ENCODE peak calls at places on chromosome 21, in seven cellular contexts. E is OCI-LY7, C is cardiac muscle cell, W is Panc1, X is pancreas, N is AG04450, V is lower lobe of right lung. G is an unnamed sample.

GRCh38 chr21:28480091-28480869 is 512.4 kb downstream of the LTN1 start:
- DNase-seq in E (no peak), W (no peak), V (no peak), X (no peak), N (no peak), C (no peak), G (no peak)

GRCh38 chr21:33273044-33273443 is 6.9 kb downstream of the IL10RB start:
- DNase-seq in N (no peak), C (peak), V (no peak), W (no peak), X (no peak), E (no peak), G (no peak)

GRCh38 chr21:43367296-43367695 is 59.6 kb downstream of the SIK1 start:
- DNase-seq in W (no peak), E (no peak), V (no peak), N (no peak), C (no peak), X (no peak), G (no peak)

GRCh38 chr21:29365636-29366305 is 67.0 kb downstream of the BACH1 start:
- DNase-seq in X (no peak), N (no peak), V (no peak), W (no peak), C (no peak), E (no peak), G (no peak)

GRCh38 chr21:31905444-31906400 is 32.9 kb downstream of the HUNK start:
- DNase-seq in E (no peak), N (no peak), C (no peak), V (no peak), X (no peak), W (no peak), G (no peak)

GRCh38 chr21:35491920-35492678 is 443.0 kb upstream of the RUNX1 start:
- DNase-seq in X (no peak), E (no peak), W (no peak), V (no peak), N (no peak), C (no peak), G (no peak)

GRCh38 chr21:35637431-35637830 is 422.9 kb downstream of the SETD4 start:
- DNase-seq in C (peak), V (no peak), E (no peak), N (no peak), W (no peak), X (no peak), G (no peak)

GRCh38 chr21:28644762-28645161 is 347.9 kb downstream of the LTN1 start:
- DNase-seq in W (no peak), N (no peak), X (no peak), V (no peak), C (no peak), E (no peak), G (no peak)

GRCh38 chr21:34243562-34243961 is 120.2 kb upstream of the KCNE2 start:
- DNase-seq in V (no peak), X (peak), W (peak), N (no peak), E (peak), C (peak), G (peak)

GRCh38 chr21:25573409-25574206 is 33.7 kb downstream of the MRPL39 start:
- DNase-seq in V (no peak), C (peak), W (peak), X (no peak), N (peak), E (peak), G (no peak)

GRCh38 chr21:25997788-25998611 is 172.6 kb downstream of the APP start:
- DNase-seq in N (no peak), C (peak), X (peak), V (no peak), W (no peak), E (no peak), G (peak)

GRCh38 chr21:15005391-15005790 is 59.4 kb downstream of the NRIP1 start:
- DNase-seq in W (no peak), X (no peak), C (no peak), V (no peak), E (no peak), N (no peak), G (peak)

GRCh38 chr21:33401617-33401967 is 1.6 kb upstream of the IFNGR2 start:
- DNase-seq in C (no peak), X (no peak), V (no peak), W (no peak), E (no peak), N (no peak), G (no peak)

GRCh38 chr21:32908529-32908928 is 117.2 kb upstream of the OLIG2 start:
- DNase-seq in V (no peak), W (no peak), N (no peak), X (no peak), E (no peak), C (no peak), G (no peak)

GRCh38 chr21:31710586-31710985 is 21.3 kb downstream of the SCAF4 start:
- DNase-seq in C (peak), N (peak), W (no peak), X (no peak), E (no peak), V (no peak), G (no peak)

GRCh38 chr21:30340714-30341573 is 3.5 kb upstream of the KRTAP27-1 start:
- DNase-seq in X (no peak), W (peak), V (peak), E (peak), N (no peak), C (peak), G (peak)

GRCh38 chr21:33155457-33155856 is 74.3 kb upstream of the IFNAR2 start:
- DNase-seq in W (no peak), E (no peak), N (no peak), V (no peak), C (no peak), X (no peak), G (no peak)

GRCh38 chr21:36047139-36047538 is 13.2 kb downstream of the SETD4 start:
- DNase-seq in W (no peak), C (no peak), V (no peak), E (no peak), N (no peak), X (no peak), G (no peak)

GRCh38 chr21:27108228-27108627 is 141.3 kb upstream of the ADAMTS5 start:
- DNase-seq in C (no peak), W (no peak), X (no peak), E (no peak), N (no peak), V (no peak), G (no peak)

GRCh38 chr21:16842716-16843115 is 670.1 kb upstream of the CXADR start:
- DNase-seq in E (no peak), X (no peak), W (no peak), C (peak), N (no peak), V (no peak), G (no peak)
- H3K27ac ChIP-seq in E (no peak), X (no peak), W (no peak), C (no peak), N (no peak), V (no peak), G (no peak)

GRCh38 chr21:21813295-21813694 is 815.1 kb downstream of the NCAM2 start:
- DNase-seq in V (no peak), N (no peak), C (no peak), W (no peak), E (no peak), X (no peak), G (no peak)

GRCh38 chr21:21818898-21819297 is 820.7 kb downstream of the NCAM2 start:
- DNase-seq in N (no peak), W (no peak), C (no peak), E (no peak), X (no peak), V (no peak), G (no peak)

GRCh38 chr21:21813934-21814333 is 815.7 kb downstream of the NCAM2 start:
- DNase-seq in W (no peak), V (no peak), C (no peak), E (no peak), N (no peak), X (no peak), G (no peak)

DNA sequence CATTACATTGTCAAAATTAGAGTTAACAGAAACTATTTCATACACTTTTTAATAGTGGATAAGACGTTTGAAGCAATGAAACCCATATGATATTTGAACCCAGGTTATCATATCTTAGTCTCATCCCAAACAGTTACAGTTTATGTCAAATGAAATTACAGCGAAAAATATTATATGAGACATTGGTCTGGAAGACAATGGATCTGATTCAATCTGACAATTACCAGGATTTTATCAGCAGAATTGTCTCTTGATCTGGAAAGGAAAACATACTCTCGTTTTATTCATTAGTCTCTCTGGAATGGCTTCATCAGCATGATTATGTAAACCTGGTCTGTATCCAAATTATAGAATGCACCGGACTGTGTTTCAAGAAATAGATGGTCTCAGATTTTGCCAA is 818.6 kb downstream of the NCAM2 start:
- DNase-seq in X (no peak), W (no peak), N (no peak), V (no peak), E (no peak), C (no peak), G (no peak)
- H3K27ac ChIP-seq in X (no peak), W (no peak), N (no peak), V (no peak), E (no peak), C (no peak), G (no peak)

DNA sequence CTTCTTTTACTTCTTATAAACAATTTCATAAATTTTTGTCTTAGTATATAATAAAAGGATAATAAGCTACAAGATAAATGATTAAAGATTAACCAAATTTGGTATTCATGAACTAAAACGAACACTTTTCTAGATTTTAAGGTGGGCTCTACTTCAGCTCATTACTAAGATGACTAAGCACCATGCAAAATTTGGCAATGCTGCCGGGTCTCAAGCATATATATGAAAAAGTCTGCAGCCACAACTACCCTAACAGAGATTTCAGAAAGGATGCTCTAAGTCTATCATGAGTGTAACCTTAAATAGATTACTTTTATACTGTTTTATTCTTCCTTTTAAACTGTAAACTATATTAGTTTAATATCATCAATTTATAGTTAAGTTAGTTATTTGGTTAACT is 47.8 kb downstream of the BRWD1 start:
- DNase-seq in V (no peak), N (no peak), W (no peak), C (no peak), X (no peak), E (no peak), G (no peak)
- H3K27ac ChIP-seq in V (no peak), N (no peak), W (no peak), C (no peak), X (no peak), E (no peak), G (no peak)

GRCh38 chr21:17495680-17496079 is 17.2 kb upstream of the CXADR start:
- DNase-seq in E (no peak), W (no peak), X (no peak), N (no peak), C (peak), V (no peak), G (no peak)
- H3K27ac ChIP-seq in E (no peak), W (no peak), X (no peak), N (no peak), C (no peak), V (no peak), G (no peak)

GRCh38 chr21:45386728-45387371 is 18.1 kb upstream of the COL18A1 start:
- DNase-seq in V (peak), N (peak), C (peak), W (no peak), E (no peak), X (peak), G (no peak)
- H3K27ac ChIP-seq in V (peak), N (peak), C (no peak), W (no peak), E (no peak), X (no peak), G (peak)

GRCh38 chr21:41650526-41651145 is 116.2 kb downstream of the RIPK4 start:
- DNase-seq in E (no peak), N (no peak), X (no peak), V (no peak), C (no peak), W (no peak), G (no peak)

GRCh38 chr21:41647806-41648561 is 118.9 kb downstream of the RIPK4 start:
- DNase-seq in N (no peak), C (no peak), W (no peak), E (no peak), V (no peak), X (no peak), G (peak)

GRCh38 chr21:41651396-41651795 is 115.5 kb downstream of the RIPK4 start:
- DNase-seq in W (no peak), X (no peak), N (no peak), E (no peak), V (no peak), C (no peak), G (peak)

GRCh38 chr21:41651830-41652229 is 115.0 kb downstream of the RIPK4 start:
- DNase-seq in X (no peak), E (no peak), N (no peak), W (no peak), V (no peak), C (no peak), G (no peak)

DNA sequence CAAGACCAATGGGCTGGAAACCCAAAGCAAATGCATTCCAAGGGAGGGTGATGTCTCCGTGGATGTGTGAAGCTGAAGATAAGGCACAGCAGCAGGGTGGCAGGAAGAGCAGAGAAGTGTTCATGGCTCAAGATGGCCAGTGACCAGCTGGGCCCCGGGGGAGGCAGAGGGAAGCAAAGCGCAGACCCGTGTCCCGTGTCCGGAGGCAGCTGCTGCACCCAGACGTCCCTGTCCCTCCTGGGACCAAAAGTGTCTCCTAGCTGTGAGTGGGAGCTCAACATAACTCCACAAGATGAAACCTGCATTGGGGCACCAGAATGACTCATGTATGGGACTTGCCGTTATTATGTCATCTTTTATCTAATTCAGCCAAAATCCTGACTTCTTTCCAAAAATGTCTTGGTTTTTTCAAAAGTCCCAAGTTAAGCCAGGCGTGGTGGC is 118.2 kb downstream of the RIPK4 start:
- DNase-seq in E (no peak), V (no peak), X (no peak), C (peak), W (no peak), N (no peak), G (no peak)
- H3K27ac ChIP-seq in E (no peak), V (no peak), X (no peak), C (no peak), W (peak), N (peak), G (peak)

DNA sequence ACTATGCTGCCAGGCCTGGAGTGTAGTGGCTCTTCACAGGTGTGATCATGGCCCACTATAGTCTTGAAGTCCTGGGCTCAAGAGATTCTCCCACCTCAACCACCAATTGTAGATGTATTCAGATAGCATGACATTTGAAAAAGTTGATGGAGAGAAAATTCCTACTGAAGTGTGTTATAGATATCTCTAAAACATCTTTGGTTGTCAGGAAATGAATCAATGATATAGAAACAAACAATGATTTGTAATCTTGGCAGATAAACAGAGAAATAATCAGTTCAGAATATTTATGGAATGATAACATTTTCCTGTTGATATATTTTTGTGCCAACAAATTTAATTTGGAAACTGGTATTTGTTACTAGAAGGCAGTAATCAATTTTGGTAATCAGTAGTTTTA is 695.5 kb downstream of the USP25 start:
- DNase-seq in E (no peak), V (no peak), W (no peak), N (no peak), C (no peak), X (no peak), G (no peak)
- H3K27ac ChIP-seq in E (no peak), V (peak), W (no peak), N (no peak), C (no peak), X (no peak), G (peak)

G was measured in thyroid gland.